ENCODE peak calls at places on chromosomes 7 and 10, in nine cellular contexts. I, X, M, Z, R, P, H, E and D are unnamed samples.

GRCh38 chr7:100406767-100407166 is 21.7 kb downstream of the ZCWPW1 start:
- DNase-seq in I (no peak), X (no peak), M (no peak), Z (no peak), R (peak; percentile 69), P (no peak), H (no peak), E (no peak), D (no peak)

GRCh38 chr10:114304566-114305421 is 65.7 kb downstream of the VWA2 start:
- DNase-seq in I (peak; percentile 51), X (peak; percentile 67), M (peak; percentile 48), Z (peak; percentile 87), R (no peak), P (peak; percentile 19), H (peak; percentile 24), E (peak; percentile 76), D (peak; percentile 55)

GRCh38 chr7:32952876-32953275 is 4.4 kb upstream of the FKBP9 start:
- DNase-seq in I (no peak), X (no peak), M (no peak), Z (no peak), R (no peak), P (no peak), H (no peak), E (no peak), D (no peak)

GRCh38 chr7:1985071-1985470 is 247.7 kb downstream of the MAD1L1 start:
- DNase-seq in I (no peak), X (no peak), M (no peak), Z (no peak), R (no peak), P (no peak), H (no peak), E (no peak), D (no peak)

GRCh38 chr7:158811461-158811860 is 17.8 kb downstream of the ESYT2 start:
- DNase-seq in I (no peak), X (no peak), M (no peak), Z (peak; percentile 50), R (peak; percentile 79), P (no peak), H (peak; percentile 48), E (no peak), D (no peak)

GRCh38 chr10:22218448-22218847 is 633 bp upstream of the EBLN1 start:
- DNase-seq in I (no peak), X (no peak), M (peak; percentile 37), Z (no peak), R (peak; percentile 4), P (no peak), H (no peak), E (no peak), D (no peak)

GRCh38 chr7:136857573-136857972 is 10.9 kb upstream of the CHRM2 start:
- DNase-seq in I (no peak), X (no peak), M (no peak), Z (no peak), R (peak; percentile 59), P (no peak), H (no peak), E (no peak), D (no peak)

GRCh38 chr7:87933953-87934698 is at the start of gene ADAM22:
- DNase-seq in I (peak; percentile 95), X (peak; percentile 89), M (peak; percentile 98), Z (peak; percentile 95), R (peak; percentile 85), P (peak; percentile 54), H (peak; percentile 68), E (peak; percentile 96), D (peak; percentile 95)

GRCh38 chr7:74334026-74334425 is 44.8 kb downstream of the CLIP2 start:
- DNase-seq in I (no peak), X (no peak), M (no peak), Z (no peak), R (peak; percentile 84), P (no peak), H (no peak), E (no peak), D (no peak)

GRCh38 chr10:47030191-47030698 is 119.0 kb downstream of the PTPN20 start:
- DNase-seq in I (no peak), X (peak; percentile 65), M (no peak), Z (peak; percentile 19), R (no peak), P (no peak), H (no peak), E (no peak), D (no peak)

GRCh38 chr10:96288151-96288621 is 16.0 kb upstream of the DNTT start:
- DNase-seq in I (no peak), X (no peak), M (no peak), Z (no peak), R (no peak), P (no peak), H (no peak), E (no peak), D (no peak)

GRCh38 chr7:73708961-73709360 is 10.5 kb downstream of the STX1A start:
- DNase-seq in I (no peak), X (no peak), M (no peak), Z (no peak), R (no peak), P (no peak), H (no peak), E (no peak), D (no peak)

GRCh38 chr7:150355666-150356059 is 13.0 kb upstream of the REPIN1 start:
- DNase-seq in I (no peak), X (peak; percentile 11), M (no peak), Z (no peak), R (no peak), P (no peak), H (no peak), E (no peak), D (no peak)

GRCh38 chr7:27025270-27025669 is 70.5 kb downstream of the HOXA1 start:
- DNase-seq in I (no peak), X (no peak), M (no peak), Z (no peak), R (no peak), P (no peak), H (no peak), E (no peak), D (no peak)

GRCh38 chr10:37856881-37857286 is 526 bp downstream of the ZNF248 start:
- DNase-seq in I (peak; percentile 28), X (peak; percentile 71), M (peak; percentile 52), Z (peak; percentile 51), R (no peak), P (no peak), H (peak; percentile 4), E (no peak), D (no peak)

GRCh38 chr10:84333864-84334451 is 5.6 kb downstream of the CCSER2 start:
- DNase-seq in I (no peak), X (no peak), M (peak; percentile 23), Z (peak; percentile 83), R (peak; percentile 27), P (peak; percentile 16), H (peak; percentile 36), E (no peak), D (no peak)

GRCh38 chr7:130982160-130982638 is 248.2 kb upstream of the KLF14 start:
- DNase-seq in I (peak; percentile 55), X (no peak), M (no peak), Z (no peak), R (peak; percentile 61), P (no peak), H (no peak), E (peak; percentile 6), D (no peak)

GRCh38 chr10:283916-284356 is 148.7 kb downstream of the ZMYND11 start:
- DNase-seq in I (no peak), X (no peak), M (no peak), Z (peak; percentile 83), R (no peak), P (no peak), H (peak; percentile 31), E (no peak), D (no peak)

GRCh38 chr10:114121031-114121430 is 53.0 kb downstream of the CCDC186 start:
- DNase-seq in I (no peak), X (no peak), M (no peak), Z (no peak), R (no peak), P (no peak), H (no peak), E (no peak), D (no peak)

GRCh38 chr7:48180981-48181380 is 9.7 kb downstream of the ABCA13 start:
- DNase-seq in I (no peak), X (no peak), M (no peak), Z (no peak), R (peak; percentile 5), P (no peak), H (no peak), E (no peak), D (no peak)

GRCh38 chr10:102770108-102770482 is 26.3 kb downstream of the WBP1L start:
- DNase-seq in I (no peak), X (no peak), M (no peak), Z (no peak), R (no peak), P (no peak), H (no peak), E (no peak), D (no peak)

GRCh38 chr10:114212153-114212552 is 26.9 kb upstream of the VWA2 start:
- DNase-seq in I (no peak), X (no peak), M (no peak), Z (no peak), R (no peak), P (no peak), H (no peak), E (no peak), D (no peak)

GRCh38 chr10:112389147-112389822 is 15.4 kb downstream of the ACSL5 start:
- DNase-seq in I (no peak), X (no peak), M (peak; percentile 71), Z (peak; percentile 78), R (peak; percentile 77), P (no peak), H (no peak), E (no peak), D (no peak)

GRCh38 chr7:148434181-148434769 is 156.3 kb upstream of the C7orf33 start:
- DNase-seq in I (no peak), X (no peak), M (no peak), Z (no peak), R (no peak), P (no peak), H (no peak), E (no peak), D (no peak)